ENCODE peak calls at places on chromosomes 12 and 14, in seven cellular contexts. Z, W, E, G, V, F and N are unnamed samples.

GRCh38 chr12:109482894-109483293 is 5.5 kb downstream of the UBE3B start:
- DNase-seq in E (no peak), Z (no peak), W (no peak), V (no peak), G (no peak), F (no peak), N (no peak)

GRCh38 chr14:94681300-94682060 is 69.3 kb downstream of the SERPINA3 start:
- DNase-seq in W (no peak), F (peak), G (peak), Z (peak), V (peak), E (no peak), N (peak)

GRCh38 chr14:43361766-43362165 is 1145.3 kb downstream of the FSCB start:
- DNase-seq in V (no peak), E (no peak), W (no peak), Z (no peak), F (no peak), G (no peak), N (no peak)

GRCh38 chr14:45253754-45254300 is 825 bp upstream of the MIS18BP1 start:
- DNase-seq in Z (peak), V (peak), W (peak), G (no peak), F (no peak), E (peak), N (peak)

GRCh38 chr12:109307051-109307450 is 2.0 kb downstream of the FOXN4 start:
- DNase-seq in E (no peak), Z (no peak), F (no peak), G (no peak), V (no peak), W (no peak), N (no peak)

GRCh38 chr12:88703790-88704189 is 123.5 kb upstream of the KITLG start:
- DNase-seq in Z (no peak), E (no peak), G (peak), F (no peak), V (no peak), W (no peak), N (no peak)

GRCh38 chr14:32627545-32628298 is 298.6 kb downstream of the AKAP6 start:
- DNase-seq in V (no peak), E (no peak), F (no peak), Z (no peak), G (no peak), W (no peak), N (no peak)

GRCh38 chr14:28629328-28630004 is 137.1 kb upstream of the FOXG1 start:
- DNase-seq in Z (no peak), V (peak), W (no peak), F (peak), E (no peak), G (no peak), N (no peak)

GRCh38 chr12:120965125-120965524 is 13.2 kb upstream of the HNF1A start:
- DNase-seq in E (no peak), F (no peak), Z (no peak), G (no peak), W (no peak), V (no peak), N (no peak)

GRCh38 chr12:98646165-98646764 is 1.2 kb downstream of the APAF1 start:
- DNase-seq in G (peak), Z (peak), F (peak), E (no peak), W (no peak), V (peak), N (peak)

GRCh38 chr12:50961708-50962107 is 9.4 kb downstream of the HIGD1C start:
- DNase-seq in W (no peak), E (no peak), Z (no peak), G (peak), F (no peak), V (no peak), N (peak)

GRCh38 chr12:11892065-11892391 is 178.7 kb upstream of the BCL2L14 start:
- DNase-seq in W (no peak), G (no peak), V (no peak), F (no peak), E (no peak), Z (no peak), N (no peak)
- TF ChIP-seq CTCF in W (no peak), G (peak), V (no peak), F (peak), E (peak), Z (no peak), N (no peak)

GRCh38 chr12:20625531-20625930 is 69.6 kb upstream of the SLCO1C1 start:
- DNase-seq in G (peak), E (no peak), V (no peak), F (no peak), W (no peak), Z (no peak), N (no peak)
- TF ChIP-seq CTCF in G (no peak), E (no peak), V (no peak), F (no peak), W (no peak), Z (no peak), N (no peak)

GRCh38 chr14:55749201-55749812 is 169.3 kb downstream of the KTN1 start:
- DNase-seq in V (peak), Z (no peak), W (no peak), E (no peak), G (peak), F (peak), N (peak)
- TF ChIP-seq CTCF in V (no peak), Z (no peak), W (no peak), E (no peak), G (no peak), F (no peak), N (no peak)

DNA sequence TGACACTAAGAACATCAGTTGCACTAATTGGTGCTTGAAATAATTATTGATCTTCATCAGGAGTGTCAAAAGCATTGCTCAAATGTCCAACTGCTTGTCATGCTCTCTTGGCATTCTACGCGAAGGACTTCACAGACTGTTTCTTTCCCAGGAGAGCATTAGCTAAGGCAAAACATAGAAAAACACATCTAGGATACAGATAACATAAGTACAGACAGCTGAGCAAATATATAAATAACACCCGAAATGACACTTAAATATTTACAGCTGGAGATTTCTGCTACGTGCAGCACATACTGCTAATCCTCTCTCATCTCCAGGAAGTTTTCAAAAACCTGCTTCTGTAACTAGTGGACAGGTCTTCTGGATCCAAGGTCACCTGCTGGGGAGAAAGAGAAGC is 120.0 kb upstream of the PRMT8 start:
- DNase-seq in G (no peak), F (no peak), Z (no peak), E (no peak), V (no peak), W (no peak), N (no peak)
- TF ChIP-seq CTCF in G (no peak), F (no peak), Z (no peak), E (no peak), V (no peak), W (no peak), N (no peak)

GRCh38 chr14:75030147-75030546 is 21.1 kb downstream of the MLH3 start:
- DNase-seq in V (no peak), F (no peak), W (no peak), E (no peak), Z (no peak), G (no peak), N (no peak)
- TF ChIP-seq CTCF in V (no peak), F (no peak), W (no peak), E (no peak), Z (no peak), G (no peak), N (no peak)

GRCh38 chr12:116141110-116141832 is 136.2 kb downstream of the MED13L start:
- DNase-seq in V (no peak), Z (no peak), W (no peak), F (no peak), E (no peak), G (peak), N (no peak)
- TF ChIP-seq CTCF in V (no peak), Z (no peak), W (no peak), F (peak), E (peak), G (no peak), N (peak)

DNA sequence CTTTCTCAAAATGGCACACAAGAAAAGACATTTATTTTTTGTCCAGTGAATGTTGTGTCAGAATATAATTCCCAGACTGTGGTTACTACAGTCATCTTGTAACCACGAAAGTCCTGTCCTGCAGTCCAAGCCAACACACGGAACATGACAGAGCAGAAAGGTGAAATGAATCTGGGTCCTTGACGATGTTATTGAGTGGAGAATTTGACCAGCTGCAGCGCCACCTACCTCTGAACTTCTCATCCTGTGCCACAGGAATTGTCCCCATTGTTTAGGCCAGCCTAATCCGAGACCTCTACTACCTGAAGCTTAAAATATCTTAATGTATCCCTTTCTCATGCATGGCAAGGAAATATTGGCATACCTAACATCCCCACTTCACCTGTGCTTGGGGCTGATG is 64.1 kb upstream of the OTX2 start:
- DNase-seq in F (peak), G (no peak), V (peak), W (peak), E (no peak), Z (peak), N (peak)
- TF ChIP-seq CTCF in F (peak), G (no peak), V (peak), W (peak), E (no peak), Z (peak), N (peak)